ENCODE peak calls at places on chromosome 12, in eight cellular contexts. One of them, this sample, is unnamed.

GRCh38 chr12:103181366-103182152 is 224.1 kb downstream of the ASCL1 start:
- DNase-seq in GM23248: no peak
- DNase-seq in lung: no peak
- DNase-seq in AG04450: no peak
- DNase-seq in neuronal stem cell: no peak
- DNase-seq in Karpas-422: peak; percentile 65
- DNase-seq in heart left ventricle: no peak
- DNase-seq in HepG2: no peak
- DNase-seq in this sample: no peak

GRCh38 chr12:32586390-32586789 is 92.7 kb upstream of the DNM1L start:
- DNase-seq in lung: no peak
- DNase-seq in heart left ventricle: no peak
- DNase-seq in GM23248: peak; percentile 64
- DNase-seq in Karpas-422: no peak
- DNase-seq in neuronal stem cell: no peak
- DNase-seq in AG04450: no peak
- DNase-seq in HepG2: no peak
- DNase-seq in this sample: peak; percentile 66

GRCh38 chr12:104769207-104769606 is 188.9 kb downstream of the SLC41A2 start:
- DNase-seq in lung: no peak
- DNase-seq in heart left ventricle: no peak
- DNase-seq in HepG2: no peak
- DNase-seq in GM23248: no peak
- DNase-seq in AG04450: no peak
- DNase-seq in neuronal stem cell: no peak
- DNase-seq in Karpas-422: no peak
- DNase-seq in this sample: peak; percentile 4

GRCh38 chr12:92735131-92735721 is 32.4 kb downstream of the PLEKHG7 start:
- DNase-seq in Karpas-422: no peak
- DNase-seq in lung: no peak
- DNase-seq in AG04450: peak; percentile 54
- DNase-seq in HepG2: no peak
- DNase-seq in GM23248: peak; percentile 90
- DNase-seq in heart left ventricle: peak; percentile 19
- DNase-seq in neuronal stem cell: no peak
- DNase-seq in this sample: peak; percentile 29

GRCh38 chr12:59780605-59781135 is 184.8 kb downstream of the SLC16A7 start:
- DNase-seq in lung: no peak
- DNase-seq in HepG2: peak; percentile 7
- DNase-seq in neuronal stem cell: peak; percentile 17
- DNase-seq in AG04450: no peak
- DNase-seq in heart left ventricle: no peak
- DNase-seq in Karpas-422: no peak
- DNase-seq in GM23248: peak; percentile 48
- DNase-seq in this sample: peak; percentile 3

GRCh38 chr12:65826513-65827171 is 2.4 kb downstream of the HMGA2 start:
- DNase-seq in neuronal stem cell: no peak
- DNase-seq in HepG2: no peak
- DNase-seq in heart left ventricle: no peak
- DNase-seq in AG04450: no peak
- DNase-seq in GM23248: peak; percentile 80
- DNase-seq in Karpas-422: no peak
- DNase-seq in lung: no peak
- DNase-seq in this sample: peak; percentile 74

GRCh38 chr12:47741340-47741703 is 16.0 kb upstream of the ENDOU start:
- DNase-seq in HepG2: no peak
- DNase-seq in AG04450: no peak
- DNase-seq in GM23248: peak; percentile 45
- DNase-seq in heart left ventricle: peak; percentile 81
- DNase-seq in lung: peak; percentile 64
- DNase-seq in neuronal stem cell: no peak
- DNase-seq in Karpas-422: peak; percentile 93
- DNase-seq in this sample: no peak

GRCh38 chr12:54598966-54599365 is 10.5 kb upstream of the PPP1R1A start:
- DNase-seq in Karpas-422: no peak
- DNase-seq in heart left ventricle: no peak
- DNase-seq in lung: no peak
- DNase-seq in neuronal stem cell: no peak
- DNase-seq in HepG2: no peak
- DNase-seq in GM23248: no peak
- DNase-seq in AG04450: no peak
- DNase-seq in this sample: no peak

GRCh38 chr12:3197131-3197818 is 120.1 kb downstream of the TSPAN9 start:
- DNase-seq in neuronal stem cell: no peak
- DNase-seq in Karpas-422: no peak
- DNase-seq in GM23248: no peak
- DNase-seq in HepG2: peak; percentile 10
- DNase-seq in lung: no peak
- DNase-seq in AG04450: no peak
- DNase-seq in heart left ventricle: no peak
- DNase-seq in this sample: no peak

GRCh38 chr12:130752692-130753230 is 36.7 kb upstream of the RIMBP2 start:
- DNase-seq in AG04450: no peak
- DNase-seq in neuronal stem cell: peak; percentile 89
- DNase-seq in HepG2: no peak
- DNase-seq in lung: no peak
- DNase-seq in heart left ventricle: no peak
- DNase-seq in Karpas-422: no peak
- DNase-seq in GM23248: no peak
- DNase-seq in this sample: no peak

GRCh38 chr12:16238661-16239060 is 38.8 kb downstream of the SLC15A5 start:
- DNase-seq in AG04450: no peak
- DNase-seq in lung: no peak
- DNase-seq in neuronal stem cell: no peak
- DNase-seq in GM23248: peak; percentile 53
- DNase-seq in heart left ventricle: no peak
- DNase-seq in HepG2: no peak
- DNase-seq in Karpas-422: no peak
- DNase-seq in this sample: no peak

GRCh38 chr12:15050664-15051063 is 77.8 kb downstream of the PDE6H start:
- DNase-seq in GM23248: no peak
- DNase-seq in AG04450: no peak
- DNase-seq in Karpas-422: no peak
- DNase-seq in HepG2: no peak
- DNase-seq in neuronal stem cell: no peak
- DNase-seq in lung: no peak
- DNase-seq in heart left ventricle: no peak
- DNase-seq in this sample: peak; percentile 29

GRCh38 chr12:12350868-12351463 is 924 bp upstream of the MANSC1 start:
- DNase-seq in Karpas-422: no peak
- DNase-seq in GM23248: no peak
- DNase-seq in neuronal stem cell: no peak
- DNase-seq in heart left ventricle: no peak
- DNase-seq in lung: no peak
- DNase-seq in AG04450: no peak
- DNase-seq in HepG2: peak; percentile 97
- DNase-seq in this sample: peak; percentile 83

GRCh38 chr12:89059721-89060120 is 292.6 kb downstream of the DUSP6 start:
- DNase-seq in Karpas-422: no peak
- DNase-seq in AG04450: no peak
- DNase-seq in heart left ventricle: no peak
- DNase-seq in HepG2: no peak
- DNase-seq in neuronal stem cell: no peak
- DNase-seq in GM23248: no peak
- DNase-seq in lung: no peak
- DNase-seq in this sample: no peak

GRCh38 chr12:91991397-91992187 is 154.1 kb downstream of the BTG1 start:
- DNase-seq in AG04450: no peak
- DNase-seq in Karpas-422: no peak
- DNase-seq in GM23248: no peak
- DNase-seq in neuronal stem cell: no peak
- DNase-seq in lung: no peak
- DNase-seq in heart left ventricle: no peak
- DNase-seq in HepG2: no peak
- DNase-seq in this sample: no peak

GRCh38 chr12:55847603-55848329 is 5.0 kb upstream of the MMP19 start:
- DNase-seq in lung: peak; percentile 82
- DNase-seq in GM23248: peak; percentile 99
- DNase-seq in heart left ventricle: peak; percentile 85
- DNase-seq in neuronal stem cell: no peak
- DNase-seq in HepG2: peak; percentile 26
- DNase-seq in Karpas-422: no peak
- DNase-seq in AG04450: peak; percentile 99
- DNase-seq in this sample: peak; percentile 84

GRCh38 chr12:94689002-94689645 is 38.8 kb upstream of the TMCC3 start:
- DNase-seq in heart left ventricle: no peak
- DNase-seq in AG04450: no peak
- DNase-seq in HepG2: no peak
- DNase-seq in neuronal stem cell: no peak
- DNase-seq in lung: no peak
- DNase-seq in GM23248: peak; percentile 79
- DNase-seq in Karpas-422: no peak
- DNase-seq in this sample: no peak
- H3K27ac ChIP-seq in heart left ventricle: no peak overlapping the region
- H3K27ac ChIP-seq in AG04450: no peak overlapping the region
- H3K27ac ChIP-seq in HepG2: no peak overlapping the region
- H3K27ac ChIP-seq in neuronal stem cell: no peak overlapping the region
- H3K27ac ChIP-seq in lung: no peak overlapping the region
- H3K27ac ChIP-seq in GM23248: peak overlapping the region; percentile 30
- H3K27ac ChIP-seq in Karpas-422: no peak overlapping the region
- H3K27ac ChIP-seq in this sample: no peak overlapping the region

GRCh38 chr12:30878034-30878433 is 48.5 kb upstream of the TSPAN11 start:
- DNase-seq in HepG2: no peak
- DNase-seq in lung: no peak
- DNase-seq in Karpas-422: no peak
- DNase-seq in GM23248: no peak
- DNase-seq in heart left ventricle: no peak
- DNase-seq in neuronal stem cell: no peak
- DNase-seq in AG04450: no peak
- DNase-seq in this sample: no peak
- H3K27ac ChIP-seq in HepG2: no peak overlapping the region
- H3K27ac ChIP-seq in lung: no peak overlapping the region
- H3K27ac ChIP-seq in Karpas-422: no peak overlapping the region
- H3K27ac ChIP-seq in GM23248: no peak overlapping the region
- H3K27ac ChIP-seq in heart left ventricle: no peak overlapping the region
- H3K27ac ChIP-seq in neuronal stem cell: no peak overlapping the region
- H3K27ac ChIP-seq in AG04450: no peak overlapping the region
- H3K27ac ChIP-seq in this sample: no peak overlapping the region

DNA sequence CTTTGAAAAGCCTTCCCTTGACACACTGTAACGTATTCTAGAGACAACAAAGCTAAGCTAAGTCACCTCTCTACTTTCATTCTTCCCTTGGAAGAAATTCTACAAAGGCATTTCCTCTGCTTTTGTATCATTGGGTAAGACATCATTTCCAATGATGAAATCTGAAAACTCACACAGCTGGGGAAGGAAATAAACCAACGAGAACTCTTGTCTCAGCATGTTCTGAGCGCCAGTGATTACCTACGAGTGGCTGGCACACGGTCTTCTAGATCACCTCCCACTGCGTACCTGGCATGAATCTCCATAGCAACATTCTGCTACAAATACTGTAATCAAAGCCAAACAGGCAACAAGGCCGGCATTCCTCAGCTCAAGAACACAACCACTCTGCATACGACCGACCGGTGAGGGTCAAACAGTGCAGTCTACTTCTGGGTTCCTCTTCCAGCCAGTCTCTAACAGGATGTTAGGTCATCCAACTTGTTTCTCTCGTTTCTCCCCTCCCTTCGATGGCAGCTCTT is 7.6 kb downstream of the VPS37B start:
- DNase-seq in AG04450: no peak
- DNase-seq in lung: peak; percentile 86
- DNase-seq in HepG2: peak; percentile 78
- DNase-seq in Karpas-422: no peak
- DNase-seq in neuronal stem cell: no peak
- DNase-seq in GM23248: peak; percentile 56
- DNase-seq in heart left ventricle: no peak
- DNase-seq in this sample: peak; percentile 100
- H3K27ac ChIP-seq in AG04450: peak overlapping the region; percentile 85
- H3K27ac ChIP-seq in lung: peak overlapping the region; percentile 73
- H3K27ac ChIP-seq in HepG2: peak overlapping the region; percentile 60
- H3K27ac ChIP-seq in Karpas-422: no peak overlapping the region
- H3K27ac ChIP-seq in neuronal stem cell: peak overlapping the region; percentile 33
- H3K27ac ChIP-seq in GM23248: peak overlapping the region; percentile 54
- H3K27ac ChIP-seq in heart left ventricle: peak overlapping the region; percentile 75
- H3K27ac ChIP-seq in this sample: peak overlapping the region; percentile 99

GRCh38 chr12:95003921-95004272 is 400 bp upstream of the NDUFA12 start:
- DNase-seq in heart left ventricle: no peak
- DNase-seq in neuronal stem cell: no peak
- DNase-seq in GM23248: no peak
- DNase-seq in Karpas-422: no peak
- DNase-seq in AG04450: no peak
- DNase-seq in HepG2: no peak
- DNase-seq in lung: no peak
- DNase-seq in this sample: no peak
- H3K27ac ChIP-seq in heart left ventricle: peak overlapping the region; percentile 88
- H3K27ac ChIP-seq in neuronal stem cell: no peak overlapping the region
- H3K27ac ChIP-seq in GM23248: peak overlapping the region; percentile 81
- H3K27ac ChIP-seq in Karpas-422: no peak overlapping the region
- H3K27ac ChIP-seq in AG04450: peak overlapping the region; percentile 39
- H3K27ac ChIP-seq in HepG2: peak overlapping the region; percentile 77
- H3K27ac ChIP-seq in lung: peak overlapping the region; percentile 85
- H3K27ac ChIP-seq in this sample: peak overlapping the region; percentile 88

GRCh38 chr12:108783446-108783845 is 52.1 kb upstream of the CORO1C start:
- DNase-seq in GM23248: no peak
- DNase-seq in heart left ventricle: no peak
- DNase-seq in AG04450: no peak
- DNase-seq in HepG2: no peak
- DNase-seq in Karpas-422: no peak
- DNase-seq in lung: no peak
- DNase-seq in neuronal stem cell: no peak
- DNase-seq in this sample: no peak

GRCh38 chr12:108782971-108783370 is 51.7 kb upstream of the CORO1C start:
- DNase-seq in AG04450: no peak
- DNase-seq in Karpas-422: no peak
- DNase-seq in GM23248: no peak
- DNase-seq in lung: no peak
- DNase-seq in neuronal stem cell: no peak
- DNase-seq in heart left ventricle: no peak
- DNase-seq in HepG2: no peak
- DNase-seq in this sample: no peak

GRCh38 chr12:108777156-108777555 is 45.8 kb upstream of the CORO1C start:
- DNase-seq in Karpas-422: no peak
- DNase-seq in HepG2: no peak
- DNase-seq in neuronal stem cell: peak; percentile 63
- DNase-seq in GM23248: no peak
- DNase-seq in lung: no peak
- DNase-seq in AG04450: no peak
- DNase-seq in heart left ventricle: no peak
- DNase-seq in this sample: no peak

GRCh38 chr12:108778053-108778452 is 46.7 kb upstream of the CORO1C start:
- DNase-seq in neuronal stem cell: no peak
- DNase-seq in GM23248: no peak
- DNase-seq in AG04450: no peak
- DNase-seq in HepG2: no peak
- DNase-seq in Karpas-422: no peak
- DNase-seq in lung: no peak
- DNase-seq in heart left ventricle: no peak
- DNase-seq in this sample: no peak

GRCh38 chr12:108779998-108780688 is 48.8 kb upstream of the CORO1C start:
- DNase-seq in AG04450: no peak
- DNase-seq in Karpas-422: no peak
- DNase-seq in GM23248: peak; percentile 52
- DNase-seq in HepG2: no peak
- DNase-seq in neuronal stem cell: no peak
- DNase-seq in lung: no peak
- DNase-seq in heart left ventricle: no peak
- DNase-seq in this sample: no peak
- H3K27ac ChIP-seq in AG04450: no peak overlapping the region
- H3K27ac ChIP-seq in Karpas-422: no peak overlapping the region
- H3K27ac ChIP-seq in GM23248: peak overlapping the region; percentile 13
- H3K27ac ChIP-seq in HepG2: no peak overlapping the region
- H3K27ac ChIP-seq in neuronal stem cell: no peak overlapping the region
- H3K27ac ChIP-seq in lung: no peak overlapping the region
- H3K27ac ChIP-seq in heart left ventricle: no peak overlapping the region
- H3K27ac ChIP-seq in this sample: no peak overlapping the region